ENCODE peak calls at places on chromosomes 2 and 18, in seven cellular contexts. Y is CD8-positive, alpha-beta memory T cell; O is ACHN; F is NCI-H226; W is activated T-helper 1 cell treated with anti-CD3 and anti-CD28 coated beads, Interleukin-2, amount 50 U/mL, for 16 hours; N is endothelial cell; A is left ventricle myocardium superior. L is an unnamed sample.

GRCh38 chr18:1604751-1605150 is 700.1 kb downstream of the ADCYAP1 start:
- DNase-seq in A (no peak), N (no peak), F (no peak), O (no peak), Y (no peak), W (no peak), L (no peak)

GRCh38 chr2:71926098-71926466 is 221.6 kb downstream of the CYP26B1 start:
- DNase-seq in N (no peak), Y (no peak), A (no peak), F (no peak), W (no peak), O (no peak), L (peak)

GRCh38 chr2:109368798-109369197 is 239.8 kb downstream of the SH3RF3 start:
- DNase-seq in Y (no peak), A (no peak), N (no peak), W (no peak), F (no peak), O (no peak), L (no peak)

GRCh38 chr2:43165378-43166025 is 60.9 kb downstream of the ZFP36L2 start:
- DNase-seq in A (no peak), F (no peak), O (no peak), W (no peak), N (peak), Y (no peak), L (no peak)

GRCh38 chr2:175853110-175853509 is 149.0 kb downstream of the LNPK start:
- DNase-seq in W (no peak), N (no peak), A (no peak), Y (no peak), F (no peak), O (no peak), L (no peak)

GRCh38 chr2:69694894-69695849 is 46.8 kb upstream of the ANXA4 start:
- DNase-seq in W (no peak), O (peak), Y (no peak), F (peak), A (no peak), N (no peak), L (no peak)

GRCh38 chr18:74337155-74337911 is 21.7 kb downstream of the C18orf63 start:
- DNase-seq in F (no peak), W (no peak), Y (no peak), O (no peak), N (no peak), A (no peak), L (no peak)

GRCh38 chr2:96102596-96103387 is 13.6 kb downstream of the ADRA2B start:
- DNase-seq in A (peak), N (no peak), W (no peak), F (no peak), Y (no peak), O (no peak), L (no peak)

GRCh38 chr2:225025917-225026571 is 16.2 kb downstream of the DOCK10 start:
- DNase-seq in A (no peak), O (no peak), N (no peak), F (peak), W (no peak), Y (peak), L (no peak)